ENCODE peak calls at places on chromosomes 4 and X, in five cellular contexts. L is kidney epithelial cell, X is AG09309, F is astrocyte of the cerebellum, C is right cardiac atrium. T is an unnamed sample.

GRCh38 chrX:57528670-57529255 is 63.0 kb upstream of the ZXDB start:
- DNase-seq in L (no peak), X (no peak), F (no peak), C (no peak), T (no peak)

GRCh38 chr4:174282836-174283506 is 496 bp downstream of the FBXO8 start:
- DNase-seq in L (peak), X (peak), F (peak), C (peak), T (peak)

GRCh38 chrX:150696836-150697235 is 3.6 kb downstream of the MTMR1 start:
- DNase-seq in L (no peak), X (no peak), F (no peak), C (no peak), T (no peak)

GRCh38 chr4:141241986-141242385 is 21.3 kb downstream of the ZNF330 start:
- DNase-seq in L (no peak), X (no peak), F (no peak), C (no peak), T (no peak)

GRCh38 chrX:141341341-141341740 is 99.0 kb upstream of the SPANXC start:
- DNase-seq in L (peak), X (peak), F (peak), C (peak), T (peak)

GRCh38 chrX:101171883-101172400 is 47.6 kb upstream of the DRP2 start:
- DNase-seq in L (no peak), X (no peak), F (no peak), C (no peak), T (no peak)

GRCh38 chr4:123631699-123632098 is 235.1 kb downstream of the SPRY1 start:
- DNase-seq in L (no peak), X (no peak), F (no peak), C (no peak), T (peak)

GRCh38 chrX:120310861-120311631 is at the start of gene TMEM255A:
- DNase-seq in L (no peak), X (no peak), F (no peak), C (peak), T (no peak)

GRCh38 chr4:7806724-7807123 is 132.9 kb downstream of the AFAP1 start:
- DNase-seq in L (no peak), X (no peak), F (no peak), C (no peak), T (no peak)

GRCh38 chrX:109733658-109734022 is 583 bp upstream of the ACSL4 start:
- DNase-seq in L (no peak), X (no peak), F (no peak), C (no peak), T (no peak)

GRCh38 chr4:7389101-7389701 is 45.5 kb downstream of the PSAPL1 start:
- DNase-seq in L (no peak), X (no peak), F (no peak), C (no peak), T (no peak)

GRCh38 chrX:24479924-24480722 is 15.0 kb downstream of the PDK3 start:
- DNase-seq in L (no peak), X (no peak), F (no peak), C (no peak), T (no peak)
- H3K4me3 ChIP-seq in L (no peak), X (no peak), F (no peak), C (no peak), T (no peak)

GRCh38 chr4:84690481-84690880 is 107.6 kb downstream of the CDS1 start:
- DNase-seq in L (no peak), X (no peak), F (no peak), C (no peak), T (no peak)
- H3K4me3 ChIP-seq in L (no peak), X (no peak), F (no peak), C (no peak), T (no peak)

DNA sequence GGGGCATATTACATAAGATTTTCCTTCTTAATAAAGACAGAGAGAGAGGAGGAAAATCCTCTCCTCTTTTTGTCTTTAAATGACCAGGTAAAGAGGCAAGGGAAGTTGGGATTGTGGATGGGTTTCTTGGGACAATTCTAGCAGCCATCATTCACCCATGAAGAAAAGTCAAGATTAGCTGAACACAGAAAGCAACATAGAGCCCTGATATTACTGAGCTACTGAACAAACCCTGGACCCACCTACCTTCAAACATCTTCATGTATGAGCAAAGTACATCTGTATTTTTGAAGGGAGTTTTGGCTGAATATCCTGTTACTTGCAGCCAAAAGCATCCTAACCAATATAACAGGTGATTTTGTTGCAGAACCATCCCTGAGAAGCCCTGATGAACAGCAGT is 2.5 kb downstream of the SLC9B2 start:
- DNase-seq in L (no peak), X (no peak), F (no peak), C (no peak), T (no peak)
- H3K4me3 ChIP-seq in L (no peak), X (no peak), F (no peak), C (no peak), T (no peak)

DNA sequence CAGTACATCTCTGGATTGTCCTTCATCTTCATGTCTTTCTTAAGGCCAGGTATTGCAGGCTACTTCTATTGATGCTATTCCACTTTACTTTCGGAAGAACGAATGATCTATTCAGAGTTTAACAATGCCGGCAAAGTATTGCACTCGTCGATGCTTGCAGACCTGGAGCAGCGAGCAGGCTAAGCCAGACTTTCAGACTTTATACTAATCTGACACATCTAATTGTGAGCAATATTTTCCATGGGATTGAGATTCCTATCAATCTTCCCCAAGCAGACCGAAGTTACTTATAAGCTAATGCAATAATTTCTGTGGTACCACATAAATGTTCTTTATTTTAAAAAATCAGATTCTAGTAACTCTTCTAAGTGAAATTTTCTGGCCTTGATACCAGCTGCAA is 1.6 kb downstream of the EMCN start:
- DNase-seq in L (no peak), X (no peak), F (no peak), C (no peak), T (no peak)
- H3K4me3 ChIP-seq in L (no peak), X (no peak), F (no peak), C (peak), T (no peak)

DNA sequence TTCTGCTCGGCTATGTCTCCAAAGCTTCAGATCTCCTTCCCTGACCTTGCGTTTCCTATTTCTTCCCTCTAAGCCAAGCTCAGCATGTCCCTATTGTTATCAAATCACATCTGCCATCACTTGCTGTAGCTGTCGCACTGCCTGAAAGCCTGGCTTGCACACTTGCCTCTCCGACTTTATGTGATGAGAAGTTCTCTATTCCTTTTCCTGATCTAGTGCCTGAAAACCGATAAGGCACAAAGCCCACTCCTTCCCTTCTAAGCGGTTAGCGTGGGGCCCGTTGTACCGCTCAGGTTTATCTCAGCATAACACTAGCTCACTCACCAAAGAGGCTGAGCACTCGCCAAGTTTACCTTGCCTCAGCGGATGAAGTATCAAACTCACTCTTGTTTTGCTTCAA is 816 bp downstream of the NMU start:
- DNase-seq in L (no peak), X (no peak), F (no peak), C (no peak), T (no peak)
- H3K4me3 ChIP-seq in L (peak), X (no peak), F (peak), C (no peak), T (no peak)

GRCh38 chrX:85243155-85243554 is 424 bp downstream of the SATL1 start:
- DNase-seq in L (no peak), X (no peak), F (no peak), C (no peak), T (no peak)
- H3K4me3 ChIP-seq in L (peak), X (no peak), F (peak), C (no peak), T (peak)

T was measured in skeletal muscle cell.